ENCODE peak calls at places on chromosomes 7 and 10, in four cellular contexts. U, I, A and K are unnamed samples.

GRCh38 chr10:79178614-79179403 is 110.0 kb downstream of the ZMIZ1 start:
- DNase-seq in A (peak; percentile 87), I (peak; percentile 93), U (peak; percentile 48), K (peak; percentile 92)

GRCh38 chr7:55157347-55158105 is 138.7 kb downstream of the EGFR start:
- DNase-seq in I (no peak), A (no peak), U (no peak), K (no peak)

GRCh38 chr7:141362580-141363435 is 188.4 kb upstream of the AGK start:
- DNase-seq in A (peak; percentile 75), I (peak; percentile 29), U (no peak), K (peak; percentile 86)

GRCh38 chr7:118602090-118602489 is 377.6 kb downstream of the ANKRD7 start:
- DNase-seq in A (no peak), U (no peak), I (no peak), K (no peak)

GRCh38 chr10:80416401-80417098 is 8.2 kb downstream of the PRXL2A start:
- DNase-seq in U (no peak), I (no peak), A (peak; percentile 49), K (no peak)

GRCh38 chr7:19215421-19215820 is 70.2 kb upstream of the FERD3L start:
- DNase-seq in I (peak; percentile 88), U (peak; percentile 20), A (peak; percentile 80), K (peak; percentile 54)

GRCh38 chr10:102775201-102775972 is 31.6 kb downstream of the WBP1L start:
- DNase-seq in U (no peak), I (peak; percentile 15), A (peak; percentile 53), K (no peak)

GRCh38 chr10:132408823-132409666 is 12.0 kb downstream of the PWWP2B start:
- DNase-seq in I (no peak), A (no peak), U (no peak), K (no peak)

GRCh38 chr10:124003481-124004371 is 89.7 kb downstream of the CHST15 start:
- DNase-seq in I (no peak), A (no peak), U (no peak), K (no peak)

GRCh38 chr10:77441541-77442175 is 195.9 kb downstream of the KCNMA1 start:
- DNase-seq in I (no peak), A (no peak), U (no peak), K (peak; percentile 54)

GRCh38 chr7:132548489-132549078 is 27.7 kb downstream of the PLXNA4 start:
- DNase-seq in U (no peak), A (no peak), I (peak; percentile 33), K (no peak)

GRCh38 chr10:21257919-21258318 is 267.6 kb downstream of the SKIDA1 start:
- DNase-seq in A (peak; percentile 20), I (peak; percentile 25), U (no peak), K (no peak)

GRCh38 chr7:120304674-120305073 is 31.7 kb downstream of the KCND2 start:
- DNase-seq in U (no peak), A (no peak), I (no peak), K (no peak)

GRCh38 chr10:20034732-20035131 is 218.5 kb downstream of the PLXDC2 start:
- DNase-seq in A (peak; percentile 35), U (no peak), I (no peak), K (no peak)

GRCh38 chr7:1548438-1548831 is 7.6 kb downstream of the TMEM184A start:
- DNase-seq in I (no peak), A (peak; percentile 31), U (no peak), K (no peak)

GRCh38 chr7:130960208-130960988 is 226.4 kb upstream of the KLF14 start:
- DNase-seq in A (peak; percentile 99), I (peak; percentile 99), U (no peak), K (peak; percentile 37)

GRCh38 chr10:7389346-7389745 is 21.5 kb downstream of the SFMBT2 start:
- DNase-seq in I (no peak), U (no peak), A (no peak), K (no peak)

GRCh38 chr7:2607913-2608899 is 23.6 kb upstream of the TTYH3 start:
- DNase-seq in U (no peak), A (no peak), I (no peak), K (no peak)

GRCh38 chr7:106217089-106217542 is 67.7 kb downstream of the NAMPT start:
- DNase-seq in A (peak; percentile 87), I (peak; percentile 42), U (no peak), K (peak; percentile 5)

GRCh38 chr7:39602351-39602750 is 21.0 kb upstream of the RALA start:
- DNase-seq in A (no peak), I (peak; percentile 43), U (no peak), K (no peak)

GRCh38 chr7:3673524-3673923 is 372.5 kb downstream of the SDK1 start:
- DNase-seq in U (peak; percentile 37), I (peak; percentile 6), A (no peak), K (peak; percentile 76)

GRCh38 chr10:99754670-99755069 is 22.6 kb downstream of the CUTC start:
- DNase-seq in I (peak; percentile 64), A (no peak), U (no peak), K (no peak)

GRCh38 chr10:65430979-65431378 is 1494.9 kb upstream of the LRRTM3 start:
- DNase-seq in U (no peak), I (no peak), A (no peak), K (no peak)

GRCh38 chr7:99793443-99793842 is 9.5 kb upstream of the CYP3A4 start:
- DNase-seq in A (no peak), I (no peak), U (no peak), K (no peak)

GRCh38 chr10:74949434-74949833 is 123.0 kb downstream of the KAT6B start:
- DNase-seq in A (no peak), I (peak; percentile 67), U (no peak), K (no peak)

GRCh38 chr7:130022115-130022514 is 29.1 kb downstream of the ZC3HC1 start:
- DNase-seq in U (no peak), A (no peak), I (no peak), K (no peak)

GRCh38 chr10:24858244-24858907 is 94.0 kb downstream of the PRTFDC1 start:
- DNase-seq in A (peak; percentile 60), I (peak; percentile 73), U (no peak), K (peak; percentile 54)

GRCh38 chr7:138881578-138882188 is 83.7 kb upstream of the ATP6V0A4 start:
- DNase-seq in U (no peak), I (no peak), A (no peak), K (no peak)

GRCh38 chr7:110386914-110387313 is 704.0 kb upstream of the LRRN3 start:
- DNase-seq in I (peak; percentile 79), A (peak; percentile 62), U (no peak), K (peak; percentile 82)

GRCh38 chr10:9254353-9254752 is 1199.9 kb downstream of the GATA3 start:
- DNase-seq in U (no peak), I (peak; percentile 64), A (no peak), K (no peak)

GRCh38 chr10:131220601-131221171 is 90.8 kb downstream of the TCERG1L start:
- DNase-seq in U (no peak), I (no peak), A (no peak), K (no peak)

GRCh38 chr10:131223422-131223821 is 88.1 kb downstream of the TCERG1L start:
- DNase-seq in A (no peak), I (no peak), U (no peak), K (no peak)

GRCh38 chr10:131219955-131220489 is 91.5 kb downstream of the TCERG1L start:
- DNase-seq in U (no peak), A (no peak), I (no peak), K (no peak)

GRCh38 chr10:131222986-131223385 is 88.5 kb downstream of the TCERG1L start:
- DNase-seq in U (no peak), I (no peak), A (no peak), K (no peak)

DNA sequence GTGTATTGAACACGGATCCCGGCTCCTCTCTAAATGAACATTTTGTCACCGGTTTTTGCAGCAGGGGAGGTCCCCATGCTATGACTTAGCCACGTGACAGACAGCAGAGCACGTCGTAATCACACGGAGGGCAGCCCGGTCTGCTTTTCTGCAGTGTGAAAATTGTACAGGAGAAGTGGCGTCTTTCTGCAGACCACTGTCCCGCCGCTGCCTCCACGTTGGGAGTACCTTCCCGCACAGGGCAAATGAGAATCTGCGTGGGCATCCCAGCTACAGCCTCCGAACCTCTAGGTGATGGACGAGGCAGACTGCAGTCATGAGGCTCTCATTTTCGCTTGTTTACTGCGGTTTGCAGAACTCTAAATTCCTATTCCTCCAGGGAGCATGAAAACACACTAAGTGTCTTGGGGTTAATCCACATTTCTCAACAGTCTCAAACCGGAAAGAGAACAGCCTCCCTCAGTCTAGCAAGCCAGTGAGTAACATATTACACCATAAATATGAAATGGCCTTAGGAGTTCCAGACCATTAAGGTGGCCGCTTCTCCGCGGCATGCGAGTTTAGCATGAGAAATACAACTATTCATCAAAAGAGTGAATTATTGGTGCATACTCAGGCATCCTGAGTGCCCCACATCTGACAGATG is 89.8 kb downstream of the TCERG1L start:
- DNase-seq in A (no peak), I (no peak), U (no peak), K (no peak)
- H3K4me3 ChIP-seq in A (no peak overlapping the region), I (no peak overlapping the region), U (no peak overlapping the region), K (no peak overlapping the region)

DNA sequence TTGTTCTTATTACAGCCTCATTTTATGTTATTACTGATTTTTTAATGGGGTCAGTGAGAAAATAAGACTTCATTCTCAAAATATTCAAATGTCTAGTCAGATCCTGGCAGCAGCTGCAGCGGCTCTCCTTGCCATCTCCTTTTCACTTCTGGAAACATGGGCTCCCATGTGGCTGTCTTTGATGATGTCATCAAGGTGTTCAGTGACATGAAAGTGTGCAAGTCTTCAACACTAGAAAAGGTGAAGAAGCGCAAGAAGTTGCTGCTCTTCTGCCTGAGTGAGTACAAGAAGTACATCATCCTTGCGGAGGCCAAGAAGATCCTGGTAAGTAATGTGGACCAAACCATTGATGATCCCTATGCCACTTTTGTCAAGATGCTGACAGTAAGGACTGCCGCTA is 19.6 kb downstream of the KLLN start:
- DNase-seq in A (no peak), U (no peak), I (no peak), K (no peak)
- H3K18ac ChIP-seq in A (peak overlapping the region; percentile 23), U (peak overlapping the region; percentile 72), I (peak overlapping the region; percentile 96), K (no peak overlapping the region)

GRCh38 chr10:22662693-22663330 is 51.6 kb downstream of the PIP4K2A start:
- DNase-seq in U (no peak), I (no peak), A (no peak), K (no peak)

GRCh38 chr10:22669163-22669711 is 45.1 kb downstream of the PIP4K2A start:
- DNase-seq in A (no peak), I (no peak), U (no peak), K (no peak)

GRCh38 chr10:22665329-22665728 is 49.0 kb downstream of the PIP4K2A start:
- DNase-seq in U (no peak), I (no peak), A (no peak), K (no peak)

GRCh38 chr10:22667093-22667480 is 47.3 kb downstream of the PIP4K2A start:
- DNase-seq in A (no peak), U (no peak), I (no peak), K (no peak)

GRCh38 chr10:22666287-22667092 is 47.9 kb downstream of the PIP4K2A start:
- DNase-seq in U (no peak), I (peak; percentile 62), A (no peak), K (no peak)
- H3K4me3 ChIP-seq in U (no peak overlapping the region), I (no peak overlapping the region), A (no peak overlapping the region), K (no peak overlapping the region)

GRCh38 chr10:70433581-70434280 is 7.8 kb downstream of the NODAL start:
- DNase-seq in I (peak; percentile 18), U (no peak), A (no peak), K (no peak)

GRCh38 chr10:70435241-70436085 is 6.0 kb downstream of the NODAL start:
- DNase-seq in U (no peak), I (no peak), A (no peak), K (no peak)

GRCh38 chr10:70430489-70431445 is 10.7 kb downstream of the NODAL start:
- DNase-seq in A (peak; percentile 98), U (no peak), I (peak; percentile 87), K (peak; percentile 70)

GRCh38 chr10:70432561-70433263 is 8.8 kb downstream of the NODAL start:
- DNase-seq in U (no peak), A (no peak), I (no peak), K (no peak)

GRCh38 chr10:70432101-70432500 is 9.4 kb downstream of the NODAL start:
- DNase-seq in I (no peak), A (no peak), U (no peak), K (no peak)
- H3K18ac ChIP-seq in I (no peak overlapping the region), A (no peak overlapping the region), U (no peak overlapping the region), K (no peak overlapping the region)